ENCODE peak calls at places on chromosomes 2 and 18, in eight cellular contexts. One of them, this sample, is unnamed. For H3K36me3 and H3K4me1, the result is how much of the 10 kb centered on the place peaks cover.

GRCh38 chr2:79370976-79371550 is 141.8 kb upstream of the CTNNA2 start:
- DNase-seq in tibial artery: no peak
- DNase-seq in ovary: no peak
- DNase-seq in colonic mucosa: no peak
- DNase-seq in neural progenitor cell: peak
- DNase-seq in hepatocyte: no peak
- DNase-seq in gastrocnemius medialis: no peak
- DNase-seq in heart right ventricle: no peak
- DNase-seq in this sample: no peak

GRCh38 chr2:33126973-33127372 is 180.2 kb downstream of the LTBP1 start:
- DNase-seq in neural progenitor cell: no peak
- DNase-seq in ovary: no peak
- DNase-seq in gastrocnemius medialis: no peak
- DNase-seq in tibial artery: peak
- DNase-seq in hepatocyte: no peak
- DNase-seq in colonic mucosa: no peak
- DNase-seq in heart right ventricle: no peak
- DNase-seq in this sample: no peak

GRCh38 chr2:178070824-178071223 is 1.8 kb downstream of the PDE11A start:
- DNase-seq in gastrocnemius medialis: no peak
- DNase-seq in tibial artery: no peak
- DNase-seq in colonic mucosa: no peak
- DNase-seq in heart right ventricle: no peak
- DNase-seq in neural progenitor cell: no peak
- DNase-seq in hepatocyte: peak
- DNase-seq in ovary: no peak
- DNase-seq in this sample: no peak

GRCh38 chr2:201872576-201872975 is 66.2 kb downstream of the CDK15 start:
- DNase-seq in tibial artery: no peak
- DNase-seq in colonic mucosa: no peak
- DNase-seq in gastrocnemius medialis: no peak
- DNase-seq in hepatocyte: no peak
- DNase-seq in ovary: no peak
- DNase-seq in heart right ventricle: no peak
- DNase-seq in neural progenitor cell: peak
- DNase-seq in this sample: no peak

GRCh38 chr18:9337875-9338274 is 3.3 kb downstream of the TWSG1 start:
- DNase-seq in tibial artery: no peak
- DNase-seq in gastrocnemius medialis: no peak
- DNase-seq in neural progenitor cell: no peak
- DNase-seq in ovary: no peak
- DNase-seq in heart right ventricle: no peak
- DNase-seq in colonic mucosa: no peak
- DNase-seq in hepatocyte: no peak
- DNase-seq in this sample: no peak

GRCh38 chr18:45602926-45603325 is 12.3 kb upstream of the SLC14A2 start:
- DNase-seq in hepatocyte: no peak
- DNase-seq in ovary: no peak
- DNase-seq in neural progenitor cell: no peak
- DNase-seq in gastrocnemius medialis: no peak
- DNase-seq in heart right ventricle: no peak
- DNase-seq in tibial artery: no peak
- DNase-seq in colonic mucosa: no peak
- DNase-seq in this sample: no peak

GRCh38 chr2:170371231-170371630 is 193.3 kb downstream of the MYO3B start:
- DNase-seq in neural progenitor cell: no peak
- DNase-seq in heart right ventricle: no peak
- DNase-seq in hepatocyte: no peak
- DNase-seq in tibial artery: no peak
- DNase-seq in ovary: no peak
- DNase-seq in colonic mucosa: no peak
- DNase-seq in gastrocnemius medialis: no peak
- DNase-seq in this sample: no peak

GRCh38 chr2:73218298-73218697 is 4.3 kb downstream of the SMYD5 start:
- DNase-seq in hepatocyte: peak
- DNase-seq in gastrocnemius medialis: peak
- DNase-seq in colonic mucosa: no peak
- DNase-seq in neural progenitor cell: no peak
- DNase-seq in tibial artery: no peak
- DNase-seq in ovary: no peak
- DNase-seq in heart right ventricle: no peak
- DNase-seq in this sample: no peak

GRCh38 chr2:96695602-96696001 is 44.3 kb downstream of the LMAN2L start:
- DNase-seq in hepatocyte: no peak
- DNase-seq in colonic mucosa: no peak
- DNase-seq in gastrocnemius medialis: no peak
- DNase-seq in neural progenitor cell: no peak
- DNase-seq in tibial artery: no peak
- DNase-seq in heart right ventricle: no peak
- DNase-seq in ovary: no peak
- DNase-seq in this sample: no peak

GRCh38 chr18:26051845-26052244 is 38.6 kb downstream of the SS18 start:
- DNase-seq in ovary: no peak
- DNase-seq in gastrocnemius medialis: no peak
- DNase-seq in heart right ventricle: no peak
- DNase-seq in neural progenitor cell: no peak
- DNase-seq in tibial artery: no peak
- DNase-seq in hepatocyte: no peak
- DNase-seq in colonic mucosa: no peak
- DNase-seq in this sample: no peak

GRCh38 chr18:7207366-7207765 is 23.5 kb upstream of the LRRC30 start:
- DNase-seq in colonic mucosa: no peak
- DNase-seq in tibial artery: no peak
- DNase-seq in heart right ventricle: no peak
- DNase-seq in hepatocyte: no peak
- DNase-seq in gastrocnemius medialis: no peak
- DNase-seq in neural progenitor cell: peak
- DNase-seq in ovary: no peak
- DNase-seq in this sample: no peak

GRCh38 chr2:240825476-240825875 is 5.5 kb upstream of the KIF1A start:
- DNase-seq in ovary: no peak
- DNase-seq in neural progenitor cell: no peak
- DNase-seq in tibial artery: no peak
- DNase-seq in gastrocnemius medialis: no peak
- DNase-seq in colonic mucosa: no peak
- DNase-seq in heart right ventricle: no peak
- DNase-seq in hepatocyte: no peak
- DNase-seq in this sample: no peak

GRCh38 chr2:118843492-118844132 is 3.8 kb downstream of the EN1 start:
- DNase-seq in tibial artery: no peak
- DNase-seq in gastrocnemius medialis: no peak
- DNase-seq in heart right ventricle: no peak
- DNase-seq in hepatocyte: no peak
- DNase-seq in colonic mucosa: no peak
- DNase-seq in ovary: no peak
- DNase-seq in neural progenitor cell: peak
- DNase-seq in this sample: no peak

GRCh38 chr2:118838741-118839455 is 8.6 kb downstream of the EN1 start:
- DNase-seq in ovary: no peak
- DNase-seq in colonic mucosa: no peak
- DNase-seq in neural progenitor cell: no peak
- DNase-seq in heart right ventricle: no peak
- DNase-seq in gastrocnemius medialis: no peak
- DNase-seq in tibial artery: no peak
- DNase-seq in hepatocyte: no peak
- DNase-seq in this sample: no peak

GRCh38 chr2:118841828-118842461 is 5.5 kb downstream of the EN1 start:
- DNase-seq in ovary: no peak
- DNase-seq in gastrocnemius medialis: no peak
- DNase-seq in neural progenitor cell: peak
- DNase-seq in tibial artery: no peak
- DNase-seq in colonic mucosa: no peak
- DNase-seq in hepatocyte: no peak
- DNase-seq in heart right ventricle: no peak
- DNase-seq in this sample: no peak

GRCh38 chr2:118842687-118843491 is 4.6 kb downstream of the EN1 start:
- DNase-seq in gastrocnemius medialis: no peak
- DNase-seq in colonic mucosa: no peak
- DNase-seq in ovary: no peak
- DNase-seq in tibial artery: no peak
- DNase-seq in hepatocyte: no peak
- DNase-seq in heart right ventricle: no peak
- DNase-seq in neural progenitor cell: peak
- DNase-seq in this sample: no peak

GRCh38 chr2:118841450-118841827 is 6.0 kb downstream of the EN1 start:
- DNase-seq in ovary: no peak
- DNase-seq in hepatocyte: no peak
- DNase-seq in neural progenitor cell: peak
- DNase-seq in colonic mucosa: no peak
- DNase-seq in heart right ventricle: no peak
- DNase-seq in gastrocnemius medialis: no peak
- DNase-seq in tibial artery: no peak
- DNase-seq in this sample: no peak
- TF ChIP-seq CTCF in ovary: no peak
- TF ChIP-seq CTCF in hepatocyte: no peak
- TF ChIP-seq CTCF in neural progenitor cell: no peak
- TF ChIP-seq CTCF in colonic mucosa: no peak
- TF ChIP-seq CTCF in heart right ventricle: no peak
- TF ChIP-seq CTCF in gastrocnemius medialis: no peak
- TF ChIP-seq CTCF in tibial artery: no peak
- TF ChIP-seq CTCF in this sample: no peak

DNA sequence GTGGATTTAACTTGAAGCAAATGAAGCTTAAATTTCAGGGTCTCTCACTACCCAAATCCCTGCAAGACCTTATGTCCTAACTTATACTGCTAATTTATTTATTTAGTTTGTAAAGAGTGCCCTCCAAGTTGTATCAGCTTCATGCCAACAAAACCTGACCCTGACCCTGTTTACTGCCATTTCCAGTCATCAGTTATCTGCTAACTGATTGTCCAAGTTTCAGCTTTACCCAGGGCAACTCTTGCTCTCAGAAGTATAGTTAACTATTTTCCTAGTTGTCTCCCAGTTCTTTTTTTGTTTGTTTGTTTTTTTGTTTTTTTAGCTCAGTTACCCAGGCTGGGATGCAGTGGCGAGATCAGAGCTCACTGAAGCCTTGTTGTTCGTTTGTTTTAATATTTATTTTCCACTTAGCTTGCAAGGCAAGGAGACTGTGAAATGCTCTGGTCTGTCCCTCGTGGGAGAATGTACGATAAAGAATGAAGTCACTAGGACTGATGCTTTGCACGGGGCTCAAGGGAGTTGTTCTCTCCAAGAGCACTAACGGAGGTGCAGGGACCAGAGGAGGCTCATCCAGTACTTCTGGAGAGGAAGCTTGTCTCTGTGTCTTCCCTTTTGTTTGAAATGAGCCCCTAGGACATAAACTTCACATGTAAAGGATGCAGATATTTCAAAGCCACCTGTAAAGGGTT is 35.3 kb downstream of the MYOM1 start:
- DNase-seq in colonic mucosa: no peak
- DNase-seq in ovary: no peak
- DNase-seq in gastrocnemius medialis: no peak
- DNase-seq in hepatocyte: no peak
- DNase-seq in tibial artery: no peak
- DNase-seq in neural progenitor cell: no peak
- DNase-seq in heart right ventricle: no peak
- DNase-seq in this sample: no peak
- H3K36me3 ChIP-seq in colonic mucosa: under half
- H3K36me3 ChIP-seq in ovary: under half
- H3K36me3 ChIP-seq in gastrocnemius medialis: under half
- H3K36me3 ChIP-seq in hepatocyte: under half
- H3K36me3 ChIP-seq in tibial artery: under half
- H3K36me3 ChIP-seq in neural progenitor cell: under half
- H3K36me3 ChIP-seq in heart right ventricle: under half
- H3K36me3 ChIP-seq in this sample: under half

GRCh38 chr2:37667704-37668103 is 3.7 kb downstream of the CDC42EP3 start:
- DNase-seq in gastrocnemius medialis: no peak
- DNase-seq in heart right ventricle: no peak
- DNase-seq in ovary: no peak
- DNase-seq in neural progenitor cell: no peak
- DNase-seq in tibial artery: no peak
- DNase-seq in hepatocyte: no peak
- DNase-seq in colonic mucosa: no peak
- DNase-seq in this sample: no peak
- H3K4me1 ChIP-seq in gastrocnemius medialis: half or more
- H3K4me1 ChIP-seq in heart right ventricle: half or more
- H3K4me1 ChIP-seq in ovary: under half
- H3K4me1 ChIP-seq in neural progenitor cell: under half
- H3K4me1 ChIP-seq in tibial artery: half or more
- H3K4me1 ChIP-seq in hepatocyte: under half
- H3K4me1 ChIP-seq in colonic mucosa: under half
- H3K4me1 ChIP-seq in this sample: under half

DNA sequence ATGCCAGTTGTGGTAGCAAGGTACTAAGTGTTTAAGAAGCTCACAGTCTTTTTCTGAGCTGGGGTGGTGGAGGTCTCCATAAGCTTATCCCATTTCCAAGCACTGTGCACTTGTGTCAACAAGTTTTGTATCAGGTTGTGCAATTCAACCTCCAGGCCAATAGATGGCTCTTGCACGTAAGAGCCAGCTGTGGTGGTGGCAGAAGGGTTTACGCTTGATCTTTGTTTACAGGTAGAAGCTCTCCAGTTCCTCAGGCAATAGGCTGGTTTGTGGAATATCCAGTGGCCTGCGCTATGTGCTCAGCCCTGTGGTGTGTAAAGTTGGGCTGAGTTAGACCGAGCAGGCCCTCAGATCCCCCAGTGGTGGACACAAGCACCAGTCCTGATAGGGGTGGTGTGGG is 89.7 kb upstream of the CNTNAP5 start:
- DNase-seq in ovary: no peak
- DNase-seq in tibial artery: no peak
- DNase-seq in gastrocnemius medialis: no peak
- DNase-seq in hepatocyte: no peak
- DNase-seq in neural progenitor cell: no peak
- DNase-seq in colonic mucosa: no peak
- DNase-seq in heart right ventricle: no peak
- DNase-seq in this sample: no peak
- TF ChIP-seq CTCF in ovary: no peak
- TF ChIP-seq CTCF in tibial artery: no peak
- TF ChIP-seq CTCF in gastrocnemius medialis: no peak
- TF ChIP-seq CTCF in hepatocyte: no peak
- TF ChIP-seq CTCF in neural progenitor cell: no peak
- TF ChIP-seq CTCF in colonic mucosa: no peak
- TF ChIP-seq CTCF in heart right ventricle: no peak
- TF ChIP-seq CTCF in this sample: no peak